ENCODE peak calls at places on chromosomes 13 and 19, in four cellular contexts. N is neural progenitor cell, G is right cardiac atrium, C is body of pancreas. Z is an unnamed sample. For H3K4me1, the result is how much of the 10 kb centered on the place peaks cover.

GRCh38 chr19:16527971-16528521 is 14.2 kb downstream of the CHERP start:
- DNase-seq in G (no peak), C (peak), N (peak), Z (no peak)

GRCh38 chr13:111913790-111914189 is 153.2 kb upstream of the SOX1 start:
- DNase-seq in N (no peak), G (no peak), C (no peak), Z (no peak)

GRCh38 chr19:6103217-6103644 is 7.1 kb downstream of the RFX2 start:
- DNase-seq in N (no peak), C (peak), G (peak), Z (peak)

GRCh38 chr13:21675095-21676007 is 4.5 kb downstream of the FGF9 start:
- DNase-seq in G (peak), N (peak), C (peak), Z (no peak)

GRCh38 chr13:40132249-40132648 is 476.8 kb downstream of the COG6 start:
- DNase-seq in G (no peak), N (no peak), C (no peak), Z (no peak)

GRCh38 chr19:48738557-48739399 is 1.6 kb downstream of the RASIP1 start:
- DNase-seq in G (peak), C (peak), N (peak), Z (peak)

GRCh38 chr13:77230560-77230959 is 96.3 kb downstream of the MYCBP2 start:
- DNase-seq in G (no peak), C (no peak), N (no peak), Z (no peak)

GRCh38 chr13:73983109-73983508 is 151.1 kb downstream of the KLF12 start:
- DNase-seq in C (no peak), N (no peak), G (no peak), Z (no peak)

DNA sequence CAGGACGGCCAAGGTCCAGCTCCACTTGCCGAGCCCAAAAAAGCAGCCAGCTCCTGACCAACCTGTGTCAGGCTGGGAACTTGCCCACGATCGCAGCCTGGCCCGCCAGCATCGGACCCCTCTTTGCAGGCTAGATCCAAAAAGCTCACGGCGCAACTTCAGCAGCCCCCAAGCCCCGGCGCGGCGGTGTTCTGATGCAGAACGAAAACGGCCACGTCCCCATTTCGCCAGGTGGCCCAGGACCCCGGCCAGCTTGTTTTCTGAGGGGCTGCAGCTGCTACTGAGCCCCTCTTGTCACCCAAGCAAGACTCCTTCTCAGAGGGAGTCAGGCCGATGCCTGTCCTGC is 1.3 kb downstream of the TMEM259 start:
- DNase-seq in C (no peak), N (no peak), G (no peak), Z (no peak)
- H3K4me1 ChIP-seq in C (half or more), N (under half), G (under half), Z (under half)

DNA sequence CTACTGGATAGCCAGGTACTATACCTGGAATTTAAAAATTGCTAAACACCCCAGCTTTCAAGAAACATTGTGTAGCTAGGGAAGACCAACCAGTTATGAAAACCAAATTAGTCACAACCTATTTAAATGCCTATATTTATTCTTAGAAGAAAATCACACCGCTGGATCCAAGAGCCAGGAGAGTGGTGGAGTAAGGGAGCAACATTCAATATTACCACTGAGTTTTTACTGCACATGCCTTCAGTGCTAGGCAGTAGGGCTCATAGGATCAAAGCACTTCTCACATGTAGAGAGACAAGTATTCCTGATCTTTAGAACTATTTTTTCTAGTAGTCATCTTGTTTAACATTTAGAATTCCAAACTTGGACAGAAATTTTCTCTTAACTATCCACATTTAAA is 11.2 kb downstream of the ITM2B start:
- DNase-seq in G (no peak), C (no peak), N (no peak), Z (no peak)
- H3K4me1 ChIP-seq in G (under half), C (under half), N (under half), Z (under half)

DNA sequence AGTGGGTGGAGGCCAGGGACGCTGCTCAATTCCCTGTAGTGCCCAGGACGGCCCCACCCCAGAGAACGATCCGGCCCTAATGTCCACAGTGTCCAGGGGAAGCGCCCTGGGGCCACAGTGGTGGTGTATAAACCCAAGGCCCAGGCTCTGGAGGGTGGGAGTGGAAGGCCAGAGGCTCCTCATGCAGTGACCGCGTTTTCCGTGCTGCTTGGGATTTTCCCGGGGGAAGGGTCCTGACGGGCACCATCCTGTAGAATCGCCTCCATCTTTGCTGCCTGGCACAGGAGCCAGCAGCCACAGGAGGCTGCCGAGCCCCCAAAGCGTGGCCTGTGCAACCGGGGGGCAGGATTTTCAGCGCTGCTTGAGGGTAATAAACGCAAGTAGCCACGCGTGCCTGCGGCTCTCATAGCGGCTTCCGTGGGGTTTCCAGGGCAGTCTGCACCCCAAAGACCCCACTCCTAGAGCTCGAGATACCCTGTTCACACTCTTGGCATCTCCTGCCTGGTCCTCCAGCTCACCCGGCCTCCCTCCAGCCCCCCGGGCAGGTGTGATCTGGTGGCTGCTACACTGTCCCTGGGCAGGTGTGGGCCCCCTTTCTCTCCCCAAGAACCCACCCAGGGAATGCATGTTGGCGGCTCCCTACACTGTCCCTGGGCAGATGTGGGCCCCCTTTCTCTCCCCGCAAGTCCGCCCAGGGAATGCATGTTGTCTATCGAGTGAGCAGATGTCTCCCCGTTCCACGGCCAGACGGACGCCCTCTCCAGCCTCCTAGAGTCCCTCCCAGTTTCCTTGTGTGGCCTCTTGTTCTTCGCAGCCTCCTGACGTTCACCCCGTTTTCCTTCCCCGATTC is 2.2 kb downstream of the NCLN start:
- DNase-seq in N (no peak), C (no peak), G (peak), Z (no peak)
- H3K4me1 ChIP-seq in N (under half), C (under half), G (under half), Z (half or more)

GRCh38 chr19:44752816-44753618 is 4.5 kb downstream of the BCL3 start:
- DNase-seq in N (peak), C (peak), G (peak), Z (peak)
- H3K4me1 ChIP-seq in N (under half), C (half or more), G (under half), Z (under half)